ENCODE peak calls at places on chromosome 12, in seven cellular contexts. B, T, S, X, F, M and G are unnamed samples.

GRCh38 chr12:75585309-75585708 is 73.9 kb upstream of the KRR1 start:
- DNase-seq in B (no peak), T (no peak), S (no peak), X (no peak), F (peak), M (no peak), G (no peak)

GRCh38 chr12:88529531-88530488 is 50.5 kb downstream of the KITLG start:
- DNase-seq in B (no peak), T (no peak), S (no peak), X (no peak), F (no peak), M (no peak), G (no peak)

GRCh38 chr12:108047130-108047550 is 81.9 kb upstream of the WSCD2 start:
- DNase-seq in B (no peak), T (no peak), S (no peak), X (no peak), F (peak), M (peak), G (no peak)

GRCh38 chr12:14879222-14879933 is 6.3 kb downstream of the MGP start:
- DNase-seq in B (no peak), T (no peak), S (no peak), X (no peak), F (peak), M (no peak), G (no peak)

GRCh38 chr12:83389237-83389996 is 702.7 kb downstream of the TMTC2 start:
- DNase-seq in B (no peak), T (no peak), S (peak), X (no peak), F (no peak), M (no peak), G (no peak)

GRCh38 chr12:116517431-116518045 is 41.6 kb upstream of the MAP1LC3B2 start:
- DNase-seq in B (no peak), T (no peak), S (no peak), X (no peak), F (no peak), M (no peak), G (no peak)

GRCh38 chr12:111148005-111148404 is 220.9 kb downstream of the PHETA1 start:
- DNase-seq in B (no peak), T (no peak), S (no peak), X (no peak), F (no peak), M (no peak), G (no peak)

GRCh38 chr12:19053999-19054398 is 75.5 kb upstream of the PLEKHA5 start:
- DNase-seq in B (no peak), T (no peak), S (no peak), X (no peak), F (no peak), M (no peak), G (no peak)

GRCh38 chr12:96246926-96247566 is 52.9 kb downstream of the ELK3 start:
- DNase-seq in B (no peak), T (no peak), S (no peak), X (no peak), F (no peak), M (no peak), G (no peak)

GRCh38 chr12:120719496-120720233 is 6.0 kb upstream of the ACADS start:
- DNase-seq in B (no peak), T (no peak), S (no peak), X (no peak), F (peak), M (no peak), G (no peak)

GRCh38 chr12:15278816-15279658 is 43.3 kb upstream of the PTPRO start:
- DNase-seq in B (no peak), T (peak), S (peak), X (no peak), F (peak), M (no peak), G (peak)

GRCh38 chr12:119720349-119720748 is 52.4 kb downstream of the PRKAB1 start:
- DNase-seq in B (no peak), T (no peak), S (no peak), X (no peak), F (no peak), M (no peak), G (no peak)

GRCh38 chr12:46562625-46563228 is 190.2 kb upstream of the SLC38A2 start:
- DNase-seq in B (no peak), T (no peak), S (peak), X (no peak), F (peak), M (peak), G (no peak)

GRCh38 chr12:52735816-52736632 is 32.7 kb upstream of the KRT77 start:
- DNase-seq in B (no peak), T (no peak), S (no peak), X (no peak), F (no peak), M (no peak), G (no peak)

GRCh38 chr12:111034148-111034910 is 114.0 kb upstream of the MYL2 start:
- DNase-seq in B (no peak), T (no peak), S (no peak), X (no peak), F (no peak), M (no peak), G (peak)

GRCh38 chr12:25495336-25496097 is 57.6 kb downstream of the LMNTD1 start:
- DNase-seq in B (no peak), T (no peak), S (no peak), X (no peak), F (peak), M (no peak), G (no peak)

GRCh38 chr12:47307680-47308399 is 228.1 kb upstream of the AMIGO2 start:
- DNase-seq in B (peak), T (no peak), S (peak), X (peak), F (peak), M (peak), G (peak)

GRCh38 chr12:3061129-3061857 is 15.9 kb upstream of the TSPAN9 start:
- DNase-seq in B (no peak), T (no peak), S (no peak), X (no peak), F (no peak), M (no peak), G (no peak)

GRCh38 chr12:106245767-106246166 is 2.1 kb downstream of the CKAP4 start:
- DNase-seq in B (no peak), T (no peak), S (no peak), X (no peak), F (peak), M (no peak), G (peak)

GRCh38 chr12:92496790-92497189 is 206.0 kb upstream of the PLEKHG7 start:
- DNase-seq in B (no peak), T (no peak), S (no peak), X (no peak), F (no peak), M (no peak), G (no peak)

GRCh38 chr12:49233842-49234526 is 30.9 kb upstream of the TUBA1C start:
- DNase-seq in B (peak), T (peak), S (peak), X (peak), F (no peak), M (peak), G (peak)

GRCh38 chr12:6604254-6605029 is 2.7 kb downstream of the CHD4 start:
- DNase-seq in B (no peak), T (no peak), S (no peak), X (no peak), F (peak), M (no peak), G (peak)

GRCh38 chr12:105507311-105508035 is 177.0 kb downstream of the C12orf75 start:
- DNase-seq in B (no peak), T (no peak), S (no peak), X (no peak), F (peak), M (no peak), G (no peak)

GRCh38 chr12:43969882-43970281 is 134.0 kb downstream of the TMEM117 start:
- DNase-seq in B (no peak), T (no peak), S (no peak), X (no peak), F (peak), M (no peak), G (no peak)

GRCh38 chr12:8045952-8046944 is 13.7 kb downstream of the FOXJ2 start:
- DNase-seq in B (peak), T (peak), S (peak), X (peak), F (peak), M (peak), G (peak)

GRCh38 chr12:108822458-108823205 is 34.8 kb downstream of the SSH1 start:
- DNase-seq in B (no peak), T (no peak), S (no peak), X (no peak), F (peak), M (peak), G (no peak)

GRCh38 chr12:12582193-12582881 is 19.7 kb upstream of the DUSP16 start:
- DNase-seq in B (no peak), T (no peak), S (no peak), X (no peak), F (no peak), M (no peak), G (no peak)

GRCh38 chr12:130111965-130112496 is 50.2 kb upstream of the FZD10 start:
- DNase-seq in B (no peak), T (no peak), S (no peak), X (no peak), F (no peak), M (no peak), G (no peak)

GRCh38 chr12:44812062-44812461 is 64.1 kb downstream of the NELL2 start:
- DNase-seq in B (peak), T (no peak), S (no peak), X (peak), F (no peak), M (peak), G (no peak)

GRCh38 chr12:122937622-122938091 is 28.6 kb downstream of the ABCB9 start:
- DNase-seq in B (no peak), T (no peak), S (no peak), X (no peak), F (no peak), M (peak), G (no peak)

GRCh38 chr12:6278439-6279255 is 31.8 kb upstream of the PLEKHG6 start:
- DNase-seq in B (peak), T (peak), S (peak), X (peak), F (peak), M (peak), G (peak)

GRCh38 chr12:105214670-105215375 is 21.2 kb downstream of the APPL2 start:
- DNase-seq in B (no peak), T (no peak), S (no peak), X (no peak), F (peak), M (no peak), G (no peak)

GRCh38 chr12:96048392-96048969 is 13.1 kb upstream of the LTA4H start:
- DNase-seq in B (no peak), T (no peak), S (no peak), X (no peak), F (no peak), M (no peak), G (no peak)